ENCODE peak calls at places on chromosomes 13 and 19, in eight cellular contexts. One of them, this sample, is unnamed.

GRCh38 chr19:47253467-47253881 is 2.9 kb upstream of the CCDC9 start:
- DNase-seq in CD8-positive, alpha-beta T cell: no peak
- DNase-seq in lower leg skin: no peak
- DNase-seq in C1 segment of cervical spinal cord: no peak
- DNase-seq in activated CD4-positive, alpha-beta memory T cell treated with anti-CD3 and anti-CD28 coated beads for 36 hours: no peak
- DNase-seq in stimulated activated CD4-positive, alpha-beta T cell treated with anti-CD3 and anti-CD28 coated beads, TNF-alpha, amount 100 ng/mL, for 4 hours: no peak
- DNase-seq in HTR-8/SVneo: peak
- DNase-seq in HCT116: no peak
- DNase-seq in this sample: no peak

GRCh38 chr13:25733696-25734435 is 317.9 kb downstream of the SHISA2 start:
- DNase-seq in CD8-positive, alpha-beta T cell: no peak
- DNase-seq in lower leg skin: no peak
- DNase-seq in C1 segment of cervical spinal cord: no peak
- DNase-seq in activated CD4-positive, alpha-beta memory T cell treated with anti-CD3 and anti-CD28 coated beads for 36 hours: no peak
- DNase-seq in stimulated activated CD4-positive, alpha-beta T cell treated with anti-CD3 and anti-CD28 coated beads, TNF-alpha, amount 100 ng/mL, for 4 hours: no peak
- DNase-seq in HTR-8/SVneo: no peak
- DNase-seq in HCT116: no peak
- DNase-seq in this sample: no peak

GRCh38 chr19:3768015-3768747 is 3.8 kb downstream of the RAX2 start:
- DNase-seq in CD8-positive, alpha-beta T cell: no peak
- DNase-seq in lower leg skin: no peak
- DNase-seq in C1 segment of cervical spinal cord: no peak
- DNase-seq in activated CD4-positive, alpha-beta memory T cell treated with anti-CD3 and anti-CD28 coated beads for 36 hours: no peak
- DNase-seq in stimulated activated CD4-positive, alpha-beta T cell treated with anti-CD3 and anti-CD28 coated beads, TNF-alpha, amount 100 ng/mL, for 4 hours: no peak
- DNase-seq in HTR-8/SVneo: no peak
- DNase-seq in HCT116: no peak
- DNase-seq in this sample: no peak

GRCh38 chr19:16327911-16328823 is 3.5 kb downstream of the KLF2 start:
- DNase-seq in CD8-positive, alpha-beta T cell: peak
- DNase-seq in lower leg skin: peak
- DNase-seq in C1 segment of cervical spinal cord: peak
- DNase-seq in activated CD4-positive, alpha-beta memory T cell treated with anti-CD3 and anti-CD28 coated beads for 36 hours: peak
- DNase-seq in stimulated activated CD4-positive, alpha-beta T cell treated with anti-CD3 and anti-CD28 coated beads, TNF-alpha, amount 100 ng/mL, for 4 hours: no peak
- DNase-seq in HTR-8/SVneo: no peak
- DNase-seq in HCT116: no peak
- DNase-seq in this sample: peak

GRCh38 chr13:77521595-77522367 is 13.7 kb upstream of the SCEL start:
- DNase-seq in CD8-positive, alpha-beta T cell: no peak
- DNase-seq in lower leg skin: no peak
- DNase-seq in C1 segment of cervical spinal cord: no peak
- DNase-seq in activated CD4-positive, alpha-beta memory T cell treated with anti-CD3 and anti-CD28 coated beads for 36 hours: no peak
- DNase-seq in stimulated activated CD4-positive, alpha-beta T cell treated with anti-CD3 and anti-CD28 coated beads, TNF-alpha, amount 100 ng/mL, for 4 hours: no peak
- DNase-seq in HTR-8/SVneo: no peak
- DNase-seq in HCT116: no peak
- DNase-seq in this sample: no peak

GRCh38 chr19:658916-659839 is 3.8 kb downstream of the RNF126 start:
- DNase-seq in CD8-positive, alpha-beta T cell: no peak
- DNase-seq in lower leg skin: peak
- DNase-seq in C1 segment of cervical spinal cord: no peak
- DNase-seq in activated CD4-positive, alpha-beta memory T cell treated with anti-CD3 and anti-CD28 coated beads for 36 hours: peak
- DNase-seq in stimulated activated CD4-positive, alpha-beta T cell treated with anti-CD3 and anti-CD28 coated beads, TNF-alpha, amount 100 ng/mL, for 4 hours: no peak
- DNase-seq in HTR-8/SVneo: no peak
- DNase-seq in HCT116: no peak
- DNase-seq in this sample: peak

GRCh38 chr19:55305491-55305890 is 19.6 kb downstream of the TMEM150B start:
- DNase-seq in CD8-positive, alpha-beta T cell: peak
- DNase-seq in lower leg skin: no peak
- DNase-seq in C1 segment of cervical spinal cord: no peak
- DNase-seq in activated CD4-positive, alpha-beta memory T cell treated with anti-CD3 and anti-CD28 coated beads for 36 hours: peak
- DNase-seq in stimulated activated CD4-positive, alpha-beta T cell treated with anti-CD3 and anti-CD28 coated beads, TNF-alpha, amount 100 ng/mL, for 4 hours: no peak
- DNase-seq in HTR-8/SVneo: peak
- DNase-seq in HCT116: no peak
- DNase-seq in this sample: peak

GRCh38 chr19:16703677-16704076 is 16.0 kb upstream of the NWD1 start:
- DNase-seq in CD8-positive, alpha-beta T cell: no peak
- DNase-seq in lower leg skin: no peak
- DNase-seq in C1 segment of cervical spinal cord: no peak
- DNase-seq in activated CD4-positive, alpha-beta memory T cell treated with anti-CD3 and anti-CD28 coated beads for 36 hours: no peak
- DNase-seq in stimulated activated CD4-positive, alpha-beta T cell treated with anti-CD3 and anti-CD28 coated beads, TNF-alpha, amount 100 ng/mL, for 4 hours: no peak
- DNase-seq in HTR-8/SVneo: no peak
- DNase-seq in HCT116: no peak
- DNase-seq in this sample: no peak

GRCh38 chr13:32538234-32538620 is 368 bp downstream of the N4BP2L2 start:
- DNase-seq in CD8-positive, alpha-beta T cell: no peak
- DNase-seq in lower leg skin: peak
- DNase-seq in C1 segment of cervical spinal cord: peak
- DNase-seq in activated CD4-positive, alpha-beta memory T cell treated with anti-CD3 and anti-CD28 coated beads for 36 hours: no peak
- DNase-seq in stimulated activated CD4-positive, alpha-beta T cell treated with anti-CD3 and anti-CD28 coated beads, TNF-alpha, amount 100 ng/mL, for 4 hours: no peak
- DNase-seq in HTR-8/SVneo: peak
- DNase-seq in HCT116: no peak
- DNase-seq in this sample: no peak

This sample was measured in central memory CD4-positive, alpha-beta T cell.